ENCODE peak calls at places on chromosomes 7 and 10, in five cellular contexts. A is H9, P is esophagus squamous epithelium, Q is SK-N-SH, W is keratinocyte. D is an unnamed sample.

GRCh38 chr10:97307441-97307840 is 11.6 kb upstream of the FRAT1 start:
- DNase-seq in P (no peak), Q (no peak), A (no peak), W (no peak), D (no peak)

GRCh38 chr10:70191906-70192305 is 21.6 kb upstream of the SAR1A start:
- DNase-seq in W (peak; percentile 40), A (no peak), P (no peak), Q (no peak), D (no peak)

GRCh38 chr10:113026679-113027078 is 76.6 kb downstream of the TCF7L2 start:
- DNase-seq in P (no peak), Q (no peak), A (no peak), W (no peak), D (no peak)

GRCh38 chr10:124518366-124518765 is 56.7 kb downstream of the LHPP start:
- DNase-seq in P (no peak), W (no peak), A (no peak), Q (no peak), D (no peak)

GRCh38 chr7:90599038-90599437 is 2.9 kb downstream of the CDK14 start:
- DNase-seq in Q (no peak), A (no peak), W (no peak), P (no peak), D (no peak)

GRCh38 chr10:31908157-31908556 is 20.5 kb downstream of the ARHGAP12 start:
- DNase-seq in P (no peak), A (no peak), W (no peak), Q (no peak), D (no peak)

GRCh38 chr10:128631801-128632241 is 505.6 kb upstream of the MKI67 start:
- DNase-seq in A (no peak), P (no peak), W (no peak), Q (peak; percentile 36), D (no peak)

GRCh38 chr10:97771055-97771811 is 566 bp downstream of the SFRP5 start:
- DNase-seq in A (peak; percentile 67), Q (peak; percentile 84), P (no peak), W (no peak), D (no peak)

GRCh38 chr7:151251926-151252835 is 3.7 kb upstream of the SMARCD3 start:
- DNase-seq in P (no peak), Q (peak; percentile 100), W (no peak), A (peak; percentile 64), D (no peak)

GRCh38 chr7:91228927-91229326 is 35.3 kb upstream of the FZD1 start:
- DNase-seq in A (no peak), W (no peak), Q (no peak), P (no peak), D (no peak)

GRCh38 chr7:91784469-91784868 is 96.0 kb downstream of the MTERF1 start:
- DNase-seq in P (no peak), A (no peak), Q (peak; percentile 32), W (no peak), D (no peak)

GRCh38 chr10:24731942-24732341 is 8.3 kb upstream of the ARHGAP21 start:
- DNase-seq in W (peak; percentile 62), P (no peak), A (no peak), Q (no peak), D (no peak)

GRCh38 chr10:86946215-86947170 is 10.9 kb downstream of the MMRN2 start:
- DNase-seq in W (no peak), Q (peak; percentile 75), A (peak; percentile 22), P (no peak), D (no peak)

GRCh38 chr7:12715372-12716133 is 28.1 kb downstream of the ARL4A start:
- DNase-seq in P (peak; percentile 11), Q (no peak), A (peak; percentile 76), W (no peak), D (peak; percentile 71)

GRCh38 chr10:75430000-75430763 is 1.2 kb upstream of the LRMDA start:
- DNase-seq in W (no peak), Q (no peak), P (no peak), A (no peak), D (no peak)

GRCh38 chr10:115103700-115104099 is 10.5 kb downstream of the ATRNL1 start:
- DNase-seq in Q (no peak), A (no peak), W (no peak), P (no peak), D (no peak)

GRCh38 chr10:59904431-59905065 is 1.8 kb downstream of the CCDC6 start:
- DNase-seq in Q (no peak), P (no peak), W (no peak), A (no peak), D (no peak)

GRCh38 chr10:22317771-22318565 is 1.8 kb downstream of the COMMD3 start:
- DNase-seq in W (no peak), A (no peak), Q (no peak), P (no peak), D (no peak)

GRCh38 chr7:50782376-50783208 is at the start of gene GRB10:
- DNase-seq in P (no peak), Q (peak; percentile 65), A (peak; percentile 72), W (no peak), D (no peak)

GRCh38 chr7:135523146-135523545 is 13.2 kb upstream of the CNOT4 start:
- DNase-seq in A (no peak), P (no peak), Q (no peak), W (no peak), D (no peak)
- H3K4me1 ChIP-seq in A (no peaks in the 10 kb centered on the region), P (peaks cover 19% of the 10 kb centered on the region), Q (no peaks in the 10 kb centered on the region), W (no peaks in the 10 kb centered on the region), D (no peaks in the 10 kb centered on the region)

GRCh38 chr7:99720370-99721128 is 14.4 kb downstream of the CYP3A7 start:
- DNase-seq in Q (no peak), P (no peak), W (no peak), A (no peak), D (no peak)
- H3K27ac ChIP-seq in Q (no peak overlapping the region), P (no peak overlapping the region), W (no peak overlapping the region), A (no peak overlapping the region), D (no peak overlapping the region)

DNA sequence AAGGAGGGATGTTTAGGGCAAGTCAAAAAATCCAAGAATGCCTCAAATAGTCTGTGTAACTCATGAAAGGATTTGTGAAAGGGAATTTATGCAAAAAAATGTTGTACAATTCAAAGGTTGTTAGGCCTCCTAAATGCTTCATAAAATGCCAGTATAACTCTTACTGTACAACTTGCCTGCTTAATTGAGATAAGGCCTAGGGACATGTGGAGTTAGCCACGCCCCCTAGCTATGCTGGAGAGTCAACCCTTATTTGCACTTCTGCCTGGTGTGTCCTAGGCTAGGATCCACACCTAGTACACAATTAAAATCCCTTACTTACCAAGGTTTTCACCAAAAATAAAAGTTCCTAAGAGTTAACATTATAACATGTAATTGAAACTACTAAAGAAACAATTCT is 77.2 kb downstream of the ZNF680 start:
- DNase-seq in A (no peak), Q (no peak), W (no peak), P (no peak), D (no peak)
- H3K9me3 ChIP-seq in A (peaks cover 67% of the 10 kb centered on the region), Q (peaks cover 14% of the 10 kb centered on the region), W (no peaks in the 10 kb centered on the region), P (peaks cover 22% of the 10 kb centered on the region), D (peaks cover under 1% of the 10 kb centered on the region)

GRCh38 chr7:2634265-2635145 is 2.7 kb downstream of the TTYH3 start:
- DNase-seq in A (no peak), Q (no peak), P (no peak), W (no peak), D (no peak)
- H3K4me1 ChIP-seq in A (no peaks in the 10 kb centered on the region), Q (peaks cover 77% of the 10 kb centered on the region), P (peaks cover 96% of the 10 kb centered on the region), W (peaks cover 22% of the 10 kb centered on the region), D (peaks cover 6% of the 10 kb centered on the region)

GRCh38 chr10:77498829-77499228 is 138.8 kb downstream of the KCNMA1 start:
- DNase-seq in W (no peak), Q (no peak), P (no peak), A (no peak), D (no peak)

GRCh38 chr10:77498210-77498609 is 139.4 kb downstream of the KCNMA1 start:
- DNase-seq in P (no peak), A (no peak), Q (no peak), W (no peak), D (no peak)

GRCh38 chr10:77501152-77501845 is 136.3 kb downstream of the KCNMA1 start:
- DNase-seq in W (peak; percentile 55), P (no peak), Q (no peak), A (no peak), D (no peak)

GRCh38 chr10:77501846-77502251 is 135.8 kb downstream of the KCNMA1 start:
- DNase-seq in W (no peak), P (no peak), Q (no peak), A (no peak), D (no peak)

GRCh38 chr10:77500754-77501151 is 136.9 kb downstream of the KCNMA1 start:
- DNase-seq in A (no peak), P (no peak), W (no peak), Q (no peak), D (no peak)
- H3K27ac ChIP-seq in A (no peak overlapping the region), P (no peak overlapping the region), W (no peak overlapping the region), Q (peak overlapping the region; percentile 69), D (no peak overlapping the region)

GRCh38 chr7:36942062-36942461 is 217.8 kb upstream of the AOAH start:
- DNase-seq in A (no peak), Q (no peak), W (no peak), P (no peak), D (no peak)
- H3K9me3 ChIP-seq in A (peaks cover 6% of the 10 kb centered on the region), Q (no peaks in the 10 kb centered on the region), W (peaks cover 7% of the 10 kb centered on the region), P (peaks cover 47% of the 10 kb centered on the region), D (no peaks in the 10 kb centered on the region)

GRCh38 chr7:7098280-7098818 is 84.0 kb upstream of the C1GALT1 start:
- DNase-seq in A (no peak), Q (no peak), P (no peak), W (no peak), D (no peak)
- H3K4me1 ChIP-seq in A (peaks cover 6% of the 10 kb centered on the region), Q (peaks cover 12% of the 10 kb centered on the region), P (peaks cover 35% of the 10 kb centered on the region), W (peaks cover 27% of the 10 kb centered on the region), D (peaks cover 7% of the 10 kb centered on the region)

GRCh38 chr7:2717293-2717904 is 29.4 kb downstream of the AMZ1 start:
- DNase-seq in Q (peak; percentile 90), A (no peak), P (no peak), W (no peak), D (no peak)
- H3K27ac ChIP-seq in Q (no peak overlapping the region), A (no peak overlapping the region), P (peak overlapping the region; percentile 2), W (no peak overlapping the region), D (no peak overlapping the region)

DNA sequence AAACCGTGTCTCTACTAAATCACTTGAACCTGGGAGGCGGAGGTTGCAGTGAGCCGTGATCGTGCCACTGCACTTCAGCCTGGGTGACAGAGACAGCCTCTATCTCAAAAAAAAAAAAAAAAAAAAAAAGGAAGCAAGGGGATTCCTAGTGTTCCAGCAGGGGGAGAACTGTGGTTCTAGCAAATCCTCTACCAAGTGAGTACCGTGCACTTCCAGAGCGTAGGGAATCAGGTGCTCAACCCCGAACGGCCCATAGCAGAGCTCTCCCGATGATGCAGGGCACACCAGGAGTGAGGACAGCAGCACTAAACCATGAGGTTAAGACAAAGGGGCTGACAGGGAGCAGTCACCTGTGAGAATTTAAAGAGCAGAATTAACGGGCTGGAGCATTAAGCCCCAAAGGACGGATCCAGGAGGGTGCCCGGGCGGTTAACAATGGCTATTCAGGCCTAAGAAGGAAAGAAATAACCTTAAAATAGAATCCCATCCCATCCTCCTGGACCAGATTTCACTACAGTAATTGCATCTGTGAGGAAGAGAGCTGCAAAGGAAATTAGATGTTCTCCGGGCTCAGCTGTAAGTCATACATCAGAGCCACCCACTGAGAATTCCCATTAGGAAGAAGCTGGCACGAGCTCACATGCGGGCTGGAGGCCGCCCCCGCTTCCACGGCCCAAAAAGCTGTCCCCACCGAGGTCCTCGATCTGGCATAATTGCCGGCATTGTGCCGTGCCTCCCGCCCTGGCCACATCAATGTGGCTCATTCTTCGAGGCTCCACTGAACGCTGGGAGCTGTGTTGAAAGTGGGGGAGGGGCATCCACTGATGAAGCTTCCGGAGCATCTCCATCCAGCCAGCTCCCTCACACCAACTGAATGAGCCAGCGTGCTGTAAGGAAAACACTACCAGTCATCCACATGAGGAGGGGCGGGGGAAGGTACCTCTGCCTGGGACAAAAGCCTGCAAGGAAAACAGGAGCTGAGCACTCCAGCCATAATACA is 173.4 kb downstream of the PTPRN2 start:
- DNase-seq in A (no peak), Q (no peak), W (no peak), P (no peak), D (no peak)
- H3K9me3 ChIP-seq in A (peaks cover 20% of the 10 kb centered on the region), Q (peaks cover 5% of the 10 kb centered on the region), W (peaks cover 15% of the 10 kb centered on the region), P (no peaks in the 10 kb centered on the region), D (peaks cover 17% of the 10 kb centered on the region)